ENCODE peak calls at places on chromosomes 6 and 20, in seven cellular contexts. F, V, A, N, Q, L and X are unnamed samples.

GRCh38 chr20:23362392-23363256 is 642 bp downstream of the GZF1 start:
- DNase-seq in Q (peak), A (peak), V (no peak), L (peak), F (peak), N (no peak), X (no peak)

GRCh38 chr6:121520337-121521163 is 85.1 kb downstream of the GJA1 start:
- DNase-seq in Q (no peak), V (peak), F (no peak), N (no peak), L (no peak), A (no peak), X (no peak)

GRCh38 chr6:88814909-88815308 is 148.5 kb downstream of the RNGTT start:
- DNase-seq in F (no peak), A (no peak), L (no peak), N (no peak), Q (no peak), V (no peak), X (no peak)

GRCh38 chr20:44911264-44911921 is 1.5 kb downstream of the PABPC1L start:
- DNase-seq in L (peak), F (peak), Q (peak), A (peak), N (peak), V (peak), X (no peak)

GRCh38 chr6:119602215-119603178 is 252.9 kb upstream of the MAN1A1 start:
- DNase-seq in N (no peak), L (no peak), V (no peak), F (no peak), Q (no peak), A (no peak), X (no peak)

GRCh38 chr6:101747711-101748110 is 354.2 kb downstream of the GRIK2 start:
- DNase-seq in V (no peak), A (no peak), F (no peak), Q (no peak), N (no peak), L (no peak), X (no peak)

GRCh38 chr6:113824863-113825262 is 32.3 kb upstream of the MARCKS start:
- DNase-seq in L (no peak), A (no peak), N (no peak), F (no peak), Q (no peak), V (no peak), X (no peak)

GRCh38 chr6:151089916-151090443 is 149.8 kb upstream of the AKAP12 start:
- DNase-seq in F (no peak), L (no peak), N (no peak), V (no peak), A (peak), Q (no peak), X (no peak)

GRCh38 chr6:79570802-79571367 is 33.7 kb upstream of the LCA5 start:
- DNase-seq in V (peak), N (no peak), F (no peak), Q (no peak), L (no peak), A (no peak), X (no peak)

GRCh38 chr20:60804240-60804917 is 447.7 kb upstream of the CDH4 start:
- DNase-seq in N (no peak), Q (no peak), A (peak), L (no peak), F (no peak), V (no peak), X (no peak)

GRCh38 chr20:43963872-43964791 is 49.5 kb downstream of the TOX2 start:
- DNase-seq in Q (peak), F (peak), L (peak), A (peak), V (no peak), N (no peak), X (no peak)

GRCh38 chr6:127907960-127908640 is 7.2 kb upstream of the THEMIS start:
- DNase-seq in F (no peak), Q (no peak), A (no peak), L (no peak), N (no peak), V (no peak), X (no peak)

GRCh38 chr6:11536795-11537194 is 754 bp upstream of the TMEM170B start:
- DNase-seq in L (peak), V (no peak), A (peak), N (peak), F (peak), Q (no peak), X (no peak)

GRCh38 chr6:19301980-19302379 is 535.2 kb upstream of the ID4 start:
- DNase-seq in N (no peak), A (no peak), V (no peak), L (no peak), Q (no peak), F (no peak), X (no peak)

GRCh38 chr20:24816431-24816830 is 132.6 kb upstream of the CST7 start:
- DNase-seq in V (no peak), Q (no peak), N (no peak), F (no peak), L (no peak), A (no peak), X (no peak)

DNA sequence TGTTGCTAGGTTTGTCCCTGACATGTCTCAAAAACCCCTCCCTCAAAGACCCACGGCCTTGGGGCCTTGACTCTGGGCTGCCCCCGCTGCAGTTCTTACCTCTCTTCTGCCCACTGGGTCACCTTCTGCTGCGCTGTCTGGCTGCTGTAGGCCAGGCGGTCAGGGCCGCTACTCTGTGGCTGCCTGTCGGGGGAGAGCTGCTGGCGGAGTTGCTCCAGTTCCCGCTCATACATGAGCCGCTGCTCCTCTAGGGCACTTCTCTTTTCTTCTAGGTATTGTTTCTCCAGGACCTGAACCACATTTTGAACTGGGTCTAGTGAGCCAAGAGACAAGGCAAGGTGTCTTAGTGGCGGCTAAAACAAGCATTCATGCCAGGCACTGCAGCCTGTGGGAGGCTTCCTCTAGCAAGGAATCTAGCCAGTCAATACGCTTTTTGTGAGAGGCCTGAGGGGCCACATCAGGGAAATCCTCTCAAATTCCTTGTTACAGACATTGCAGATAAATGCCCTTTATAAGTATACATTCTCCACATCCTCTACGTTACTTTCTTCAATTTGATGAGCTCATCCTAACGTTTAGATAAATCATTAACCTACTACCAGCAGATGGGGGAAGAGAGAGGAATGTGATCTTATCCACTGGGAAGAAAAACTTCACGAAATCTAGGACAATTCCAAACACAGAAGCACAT is 110.3 kb upstream of the NUP153 start:
- DNase-seq in F (no peak), N (peak), V (peak), L (no peak), A (peak), Q (no peak), X (no peak)
- TF ChIP-seq CTCF in F (no peak), N (no peak), V (no peak), L (no peak), A (no peak), Q (no peak), X (no peak)

DNA sequence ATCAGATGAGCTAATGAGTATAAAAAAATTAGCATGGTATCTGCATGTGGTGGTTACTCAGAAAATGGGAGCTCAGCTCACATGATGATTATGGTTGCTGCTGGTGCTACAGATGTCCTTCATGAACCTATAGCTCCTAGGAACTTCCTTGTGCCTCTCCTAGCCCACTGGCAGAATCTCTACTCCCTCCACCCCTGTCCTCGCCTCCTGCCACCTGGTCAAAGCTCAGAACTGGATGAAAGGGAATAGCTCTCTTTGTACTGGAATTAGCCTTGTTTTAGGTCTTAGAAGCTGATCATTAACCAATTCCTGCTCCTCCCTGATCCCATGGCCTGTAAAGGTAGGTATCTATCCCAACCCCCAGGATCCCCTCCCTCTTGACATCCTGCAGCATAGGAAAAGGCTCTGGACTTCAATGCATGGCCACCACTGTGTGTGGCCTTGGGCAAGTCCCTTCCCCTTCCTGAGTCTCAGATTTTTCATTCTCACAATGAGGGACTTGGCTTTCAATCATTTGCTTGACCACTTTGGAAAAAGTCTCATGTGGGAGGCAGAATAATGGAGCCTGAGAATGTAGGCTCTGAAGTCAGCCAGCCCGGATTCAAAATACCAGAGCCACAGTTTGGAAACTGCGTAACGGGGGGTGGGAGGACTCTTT is 43.9 kb downstream of the SLC13A3 start:
- DNase-seq in Q (no peak), V (no peak), F (no peak), A (no peak), L (no peak), N (no peak), X (no peak)
- TF ChIP-seq CTCF in Q (no peak), V (no peak), F (no peak), A (no peak), L (no peak), N (no peak), X (no peak)

DNA sequence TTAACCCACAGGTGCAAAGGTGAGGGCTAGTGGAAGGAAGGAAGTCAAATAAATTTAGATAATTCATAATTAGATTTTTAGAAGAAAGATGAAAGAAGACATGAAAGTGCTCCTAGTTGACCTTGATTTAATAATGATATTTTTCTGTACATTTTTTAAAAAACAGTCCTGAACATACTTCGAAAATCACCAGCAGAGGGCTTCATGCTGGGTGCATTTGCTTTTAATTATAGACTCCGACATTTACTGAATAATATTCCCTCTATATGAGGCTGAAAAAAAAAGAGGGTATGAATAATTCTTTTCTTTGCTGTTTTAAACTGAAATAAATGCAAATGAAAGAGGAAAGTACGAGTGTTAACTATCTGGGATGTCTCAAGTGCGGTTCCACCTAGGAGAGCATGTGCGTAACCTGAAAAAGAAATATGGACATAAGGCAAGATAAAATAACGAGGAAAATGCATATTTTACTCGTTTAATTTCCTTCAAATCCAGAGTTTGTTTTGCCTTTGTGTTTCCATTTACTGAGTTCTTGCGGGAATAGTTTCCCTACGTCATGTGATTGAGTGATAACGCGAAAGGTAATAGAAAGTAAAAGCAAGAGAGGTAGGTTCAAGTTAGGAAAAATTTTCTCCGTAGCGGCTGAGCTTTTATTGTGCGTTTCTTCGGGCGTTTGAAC is 3.1 kb upstream of the TFAP2B start:
- DNase-seq in L (no peak), Q (no peak), V (no peak), N (no peak), A (no peak), F (no peak), X (no peak)
- TF ChIP-seq CTCF in L (no peak), Q (no peak), V (peak), N (peak), A (peak), F (peak), X (no peak)

DNA sequence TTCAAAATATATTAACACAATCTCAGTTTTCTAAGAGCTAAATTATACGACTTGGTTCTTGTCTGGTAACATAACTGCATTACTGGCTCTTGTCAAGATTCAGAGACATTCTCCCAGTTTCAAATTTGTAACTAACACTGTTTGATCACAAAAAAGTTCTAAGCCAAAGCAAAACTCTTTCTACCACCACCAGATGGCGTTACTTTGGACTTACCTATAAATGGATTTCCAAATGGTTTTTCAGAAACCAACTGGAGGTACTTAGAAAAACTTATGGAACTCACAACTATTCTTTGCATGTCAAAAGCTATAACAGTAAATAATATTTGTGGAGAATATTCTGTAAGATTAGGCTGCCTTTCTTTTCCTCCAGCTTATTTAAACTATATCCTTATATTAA is 34.2 kb upstream of the GFRAL start:
- DNase-seq in A (no peak), V (no peak), F (no peak), L (no peak), Q (no peak), N (no peak), X (no peak)
- TF ChIP-seq CTCF in A (peak), V (peak), F (peak), L (no peak), Q (no peak), N (peak), X (no peak)

GRCh38 chr6:152576525-152576924 is 60.6 kb downstream of the SYNE1 start:
- DNase-seq in F (no peak), A (no peak), L (no peak), V (no peak), N (no peak), Q (no peak), X (no peak)
- TF ChIP-seq CTCF in F (no peak), A (no peak), L (no peak), V (no peak), N (no peak), Q (no peak), X (no peak)

GRCh38 chr20:5400164-5400762 is 83.5 kb upstream of the PROKR2 start:
- DNase-seq in F (peak), N (no peak), Q (no peak), V (no peak), L (peak), A (peak), X (no peak)

GRCh38 chr20:5401277-5401676 is 84.5 kb upstream of the PROKR2 start:
- DNase-seq in V (no peak), Q (no peak), N (peak), A (no peak), L (no peak), F (no peak), X (no peak)

GRCh38 chr20:5397418-5397817 is 80.7 kb upstream of the PROKR2 start:
- DNase-seq in Q (no peak), A (no peak), V (no peak), L (no peak), N (no peak), F (no peak), X (no peak)

DNA sequence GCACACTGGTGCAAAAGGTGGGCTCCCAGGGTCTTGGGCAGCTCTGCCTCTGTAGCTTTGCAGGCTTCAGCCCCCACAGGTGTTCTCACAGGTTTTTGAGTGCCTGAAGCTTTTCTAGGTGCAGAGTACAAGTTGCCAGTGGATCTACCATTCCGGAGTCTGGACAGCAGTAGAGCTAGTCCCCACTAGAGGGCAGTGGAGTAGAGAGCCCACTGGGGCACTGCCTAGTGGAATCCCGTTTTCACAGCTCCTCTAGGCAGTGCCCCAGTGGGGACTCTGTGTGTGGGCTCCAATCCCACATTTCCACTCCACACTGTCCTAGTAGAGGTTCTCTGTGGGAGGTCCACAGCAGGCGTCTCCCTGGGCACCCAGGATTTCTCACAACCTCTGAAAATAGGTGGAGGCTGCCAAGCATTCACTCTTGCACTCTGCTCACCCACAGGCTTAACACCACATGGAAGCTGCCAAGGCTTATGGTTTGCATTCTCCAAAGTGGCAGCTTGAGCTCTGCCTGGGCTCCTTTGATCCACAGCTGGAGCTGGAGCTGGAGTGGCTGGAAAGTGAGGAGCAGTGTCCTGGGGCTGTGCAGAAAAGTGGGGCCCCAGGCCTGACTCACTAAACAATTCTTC is 86.3 kb upstream of the PROKR2 start:
- DNase-seq in A (peak), Q (no peak), F (peak), V (peak), L (peak), N (peak), X (no peak)
- TF ChIP-seq CTCF in A (peak), Q (no peak), F (peak), V (peak), L (peak), N (peak), X (no peak)

GRCh38 chr20:6767166-6767535 is 335 bp upstream of the BMP2 start:
- DNase-seq in N (no peak), A (peak), F (no peak), V (no peak), L (no peak), Q (no peak), X (no peak)
- TF ChIP-seq CTCF in N (no peak), A (no peak), F (no peak), V (no peak), L (no peak), Q (no peak), X (no peak)

GRCh38 chr6:747006-747405 is 54.1 kb upstream of the EXOC2 start:
- DNase-seq in V (no peak), L (no peak), A (no peak), Q (no peak), F (no peak), N (no peak), X (no peak)
- TF ChIP-seq CTCF in V (no peak), L (no peak), A (no peak), Q (no peak), F (no peak), N (no peak), X (no peak)

GRCh38 chr6:4124361-4124760 is 11.0 kb downstream of the ECI2 start:
- DNase-seq in A (no peak), V (no peak), F (no peak), N (no peak), Q (no peak), L (no peak), X (no peak)

GRCh38 chr6:4128072-4128471 is 7.3 kb downstream of the ECI2 start:
- DNase-seq in F (no peak), V (no peak), L (no peak), A (no peak), N (no peak), Q (no peak), X (no peak)

GRCh38 chr6:4128748-4129147 is 6.6 kb downstream of the ECI2 start:
- DNase-seq in L (no peak), A (no peak), F (no peak), Q (no peak), N (no peak), V (no peak), X (no peak)

GRCh38 chr6:4125500-4125899 is 9.9 kb downstream of the ECI2 start:
- DNase-seq in L (no peak), N (no peak), Q (no peak), F (no peak), V (no peak), A (no peak), X (no peak)

GRCh38 chr6:4125933-4126864 is 9.2 kb downstream of the ECI2 start:
- DNase-seq in N (no peak), F (no peak), L (no peak), A (no peak), V (peak), Q (peak), X (no peak)
- TF ChIP-seq CTCF in N (no peak), F (no peak), L (no peak), A (peak), V (peak), Q (no peak), X (no peak)

DNA sequence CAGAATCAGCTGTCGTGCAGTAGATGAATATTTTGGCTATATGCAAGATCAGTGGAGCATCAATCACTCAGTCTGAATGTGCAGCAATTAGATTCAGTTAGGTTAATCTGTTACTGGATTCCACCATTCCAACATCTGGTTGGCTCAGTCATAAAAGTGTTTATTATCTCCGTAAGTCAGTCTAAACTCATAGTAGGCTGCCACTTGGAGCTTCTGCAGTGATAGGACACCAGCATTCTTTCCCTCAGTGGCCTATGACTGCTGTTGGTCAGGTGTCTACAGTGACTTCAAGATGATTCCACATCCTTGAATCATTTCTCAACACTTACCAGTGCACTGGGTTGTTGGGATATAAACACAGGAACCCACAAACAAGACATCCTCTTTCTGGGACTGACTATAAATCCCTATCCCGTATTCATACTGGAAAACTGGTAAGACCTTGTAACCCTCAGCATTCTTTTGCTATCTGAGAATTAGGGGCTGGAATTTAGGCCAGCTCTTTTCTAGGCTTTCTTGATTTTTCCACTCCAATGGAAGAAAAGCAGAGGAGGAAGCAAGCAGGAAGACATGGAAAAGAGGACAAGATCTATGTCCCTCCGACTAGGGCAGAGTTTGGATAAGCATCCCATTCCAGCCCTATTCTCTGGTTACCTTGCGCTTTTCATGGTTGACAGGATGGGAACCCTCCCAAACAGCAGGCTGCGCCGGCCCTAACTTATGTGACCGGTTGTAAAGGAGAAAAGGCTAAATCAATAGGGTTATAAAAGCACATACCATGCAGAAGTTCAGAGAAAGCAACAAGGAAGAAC is 919.6 kb downstream of the KIF16B start:
- DNase-seq in L (no peak), F (no peak), A (no peak), V (no peak), Q (no peak), N (no peak), X (no peak)
- TF ChIP-seq CTCF in L (no peak), F (no peak), A (no peak), V (no peak), Q (no peak), N (no peak), X (no peak)